ENCODE peak calls at places on chromosome 6, in six cellular contexts. J is H9, C is neuronal stem cell, F is IMR-90, X is mesendoderm, K is H1. B is an unnamed sample. For H3K4me1, the result is how much of the 10 kb centered on the place peaks cover.

GRCh38 chr6:3820563-3820962 is 28.6 kb upstream of the FAM50B start:
- DNase-seq in J (no peak), C (no peak), F (no peak), X (peak), K (no peak), B (no peak)

GRCh38 chr6:167496707-167497106 is 171.8 kb downstream of the TTLL2 start:
- DNase-seq in J (no peak), C (no peak), F (no peak), X (no peak), K (no peak), B (no peak)

GRCh38 chr6:106064766-106065165 is 21.4 kb upstream of the PRDM1 start:
- DNase-seq in J (no peak), C (no peak), F (peak), X (no peak), K (no peak), B (no peak)

GRCh38 chr6:43873806-43874714 is 104.0 kb downstream of the VEGFA start:
- DNase-seq in J (no peak), C (no peak), F (no peak), X (peak), K (no peak), B (no peak)

GRCh38 chr6:1770435-1770843 is 160.7 kb downstream of the FOXC1 start:
- DNase-seq in J (no peak), C (no peak), F (peak), X (no peak), K (no peak), B (no peak)

GRCh38 chr6:112279044-112279916 is 24.9 kb upstream of the LAMA4 start:
- DNase-seq in J (no peak), C (no peak), F (peak), X (no peak), K (no peak), B (no peak)

GRCh38 chr6:146543211-146543939 is at the start of gene RAB32:
- DNase-seq in J (peak), C (peak), F (peak), X (peak), K (peak), B (peak)

GRCh38 chr6:39861663-39862062 is 69.5 kb downstream of the DAAM2 start:
- DNase-seq in J (peak), C (no peak), F (no peak), X (no peak), K (no peak), B (no peak)

GRCh38 chr6:49666930-49667369 is 30.3 kb upstream of the RHAG start:
- DNase-seq in J (no peak), C (no peak), F (no peak), X (peak), K (no peak), B (no peak)

GRCh38 chr6:157763129-157763893 is 59.7 kb upstream of the SNX9 start:
- DNase-seq in J (peak), C (no peak), F (peak), X (peak), K (peak), B (peak)

GRCh38 chr6:169070506-169071176 is 183.0 kb downstream of the THBS2 start:
- DNase-seq in J (no peak), C (no peak), F (peak), X (peak), K (no peak), B (peak)

GRCh38 chr6:53723331-53723730 is 57.8 kb upstream of the KLHL31 start:
- DNase-seq in J (no peak), C (no peak), F (no peak), X (no peak), K (no peak), B (no peak)

DNA sequence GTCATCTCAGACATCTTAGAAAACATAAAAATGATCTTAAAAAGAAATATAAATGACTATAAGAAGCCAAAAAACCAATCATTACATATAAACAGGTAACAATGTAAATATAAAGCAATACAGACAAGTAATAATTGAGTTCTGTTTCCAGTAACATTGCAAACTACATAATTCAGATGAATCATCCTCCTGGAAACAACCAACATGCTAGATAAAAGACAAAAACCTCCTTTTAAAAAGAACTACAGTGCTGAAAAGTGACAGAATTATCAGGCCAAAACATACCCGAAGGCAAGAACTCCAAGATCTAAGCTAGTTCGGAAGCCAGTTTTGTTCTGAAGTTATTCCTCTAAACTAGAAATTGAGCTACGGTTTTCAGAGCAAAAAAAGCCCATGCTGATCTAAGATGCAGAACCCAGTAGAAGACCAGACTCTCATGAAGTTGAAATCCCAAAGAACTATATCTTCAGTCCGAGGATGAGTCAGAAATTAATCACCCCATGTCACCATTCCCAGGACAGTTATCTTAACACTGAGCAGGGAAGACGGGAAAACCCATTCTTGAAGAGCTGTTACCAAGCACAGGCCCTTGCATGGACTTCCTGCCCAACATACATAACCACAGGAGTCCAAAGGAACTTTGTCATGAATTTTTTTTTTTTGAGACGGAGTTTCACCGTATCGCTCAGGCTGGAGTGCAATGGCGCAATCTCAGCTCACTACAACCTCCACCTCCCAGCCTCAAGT is 9.8 kb downstream of the PGM3 start:
- DNase-seq in J (no peak), C (no peak), F (peak), X (no peak), K (no peak), B (peak)
- H3K4ac ChIP-seq in J (no peak), C (no peak), F (no peak), X (no peak), K (no peak), B (no peak)

GRCh38 chr6:148463671-148464070 is 121.0 kb downstream of the SASH1 start:
- DNase-seq in J (peak), C (no peak), F (peak), X (no peak), K (no peak), B (peak)

GRCh38 chr6:148462203-148462602 is 119.6 kb downstream of the SASH1 start:
- DNase-seq in J (no peak), C (no peak), F (peak), X (no peak), K (no peak), B (peak)

GRCh38 chr6:148459228-148459627 is 116.6 kb downstream of the SASH1 start:
- DNase-seq in J (no peak), C (no peak), F (no peak), X (no peak), K (no peak), B (no peak)

GRCh38 chr6:148464319-148465010 is 121.8 kb downstream of the SASH1 start:
- DNase-seq in J (peak), C (peak), F (peak), X (peak), K (peak), B (peak)

DNA sequence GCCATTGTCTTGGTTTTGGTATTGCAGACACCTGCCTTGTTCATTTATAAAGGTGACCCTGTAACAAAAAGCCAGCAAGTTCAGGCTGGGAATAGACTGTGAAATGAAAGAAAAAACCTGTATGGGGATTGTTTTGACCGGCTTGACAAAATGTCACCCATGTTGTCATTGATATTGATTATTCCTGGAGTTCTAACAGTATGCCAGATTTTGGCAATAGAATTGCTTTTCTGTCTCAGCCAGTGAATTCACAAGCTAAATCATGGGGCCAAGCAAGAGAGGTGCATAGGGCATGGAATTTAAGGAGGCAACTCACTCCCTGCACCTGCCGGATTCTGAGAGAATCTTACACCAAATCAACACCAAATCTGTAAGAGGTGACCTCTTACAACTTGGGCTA is 118.6 kb downstream of the SASH1 start:
- DNase-seq in J (no peak), C (no peak), F (no peak), X (no peak), K (no peak), B (no peak)
- H3K4me1 ChIP-seq in J (under half), C (under half), F (under half), X (under half), K (under half), B (under half)

DNA sequence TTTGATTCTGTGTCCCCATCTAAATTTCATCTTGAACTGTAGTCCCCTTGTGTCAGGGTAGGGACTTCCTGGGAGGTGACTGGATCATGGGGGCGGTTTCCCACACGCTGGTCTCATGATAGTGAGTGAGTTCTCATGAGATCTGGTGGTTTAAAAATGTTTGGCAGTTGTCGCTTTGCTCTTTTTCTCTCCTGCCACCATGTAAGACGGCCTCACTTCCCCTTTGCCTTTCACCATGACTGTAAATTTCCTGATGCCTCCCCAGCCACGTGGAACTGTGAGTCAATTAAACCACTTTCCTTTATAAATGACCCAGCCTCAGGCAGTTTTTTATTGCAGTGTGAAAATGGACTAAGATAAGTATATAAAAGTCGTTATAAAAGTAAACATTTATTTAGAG is 80.5 kb upstream of the SGK1 start:
- DNase-seq in J (no peak), C (no peak), F (no peak), X (no peak), K (no peak), B (no peak)
- H2BK15ac ChIP-seq in J (no peak), C (no peak), F (peak), X (no peak), K (no peak), B (no peak)

DNA sequence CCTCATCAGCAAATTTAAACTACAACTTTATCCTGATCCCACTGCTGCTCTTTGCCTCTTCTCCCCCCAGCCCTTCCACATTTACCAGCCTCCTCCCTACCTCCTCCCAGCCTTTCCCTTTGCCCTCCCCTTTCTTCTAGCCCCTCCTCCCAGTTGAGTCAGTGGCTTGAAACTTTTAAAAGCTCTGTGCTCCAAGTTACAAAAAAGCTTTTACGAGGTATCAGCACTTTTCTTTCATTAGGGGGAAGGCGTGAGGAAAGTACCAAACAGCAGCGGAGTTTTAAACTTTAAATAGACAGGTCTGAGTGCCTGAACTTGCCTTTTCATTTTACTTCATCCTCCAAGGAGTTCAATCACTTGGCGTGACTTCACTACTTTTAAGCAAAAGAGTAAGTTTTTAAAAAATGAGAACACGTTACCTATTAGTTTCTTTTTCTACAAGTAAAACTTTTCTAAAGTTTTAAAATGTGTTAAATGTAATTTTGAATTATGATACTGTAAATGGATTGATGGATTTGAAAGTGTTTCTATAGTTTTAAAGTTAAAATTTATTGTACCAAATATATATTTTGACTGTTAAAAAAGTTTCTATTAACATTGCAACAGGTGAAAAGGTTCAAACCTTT is at the start of gene GJA1:
- DNase-seq in J (peak), C (peak), F (peak), X (peak), K (peak), B (peak)
- H3K4ac ChIP-seq in J (no peak), C (no peak), F (peak), X (peak), K (peak), B (peak)

DNA sequence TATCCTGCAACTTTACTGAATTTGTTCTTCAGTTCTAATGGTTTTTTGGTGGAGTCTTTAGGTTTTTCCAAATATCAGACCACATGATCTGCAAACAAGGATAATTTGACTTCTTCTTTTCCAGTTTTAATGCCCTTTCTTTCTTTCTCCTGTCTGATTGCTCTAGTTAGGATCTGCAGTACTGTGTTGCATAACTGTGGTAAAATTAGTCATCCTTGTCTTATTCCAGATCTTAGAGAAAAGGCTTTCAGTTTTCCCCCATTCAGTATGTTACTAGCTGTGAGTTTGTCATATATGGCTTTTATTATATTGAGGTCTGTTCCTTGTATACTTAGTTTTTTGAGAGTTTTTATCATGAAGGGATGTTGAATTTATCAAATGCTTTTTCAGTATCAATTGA is 4.3 kb downstream of the MICA start:
- DNase-seq in J (no peak), C (no peak), F (peak), X (no peak), K (no peak), B (peak)
- H3K4me1 ChIP-seq in J (under half), C (under half), F (under half), X (under half), K (under half), B (under half)

DNA sequence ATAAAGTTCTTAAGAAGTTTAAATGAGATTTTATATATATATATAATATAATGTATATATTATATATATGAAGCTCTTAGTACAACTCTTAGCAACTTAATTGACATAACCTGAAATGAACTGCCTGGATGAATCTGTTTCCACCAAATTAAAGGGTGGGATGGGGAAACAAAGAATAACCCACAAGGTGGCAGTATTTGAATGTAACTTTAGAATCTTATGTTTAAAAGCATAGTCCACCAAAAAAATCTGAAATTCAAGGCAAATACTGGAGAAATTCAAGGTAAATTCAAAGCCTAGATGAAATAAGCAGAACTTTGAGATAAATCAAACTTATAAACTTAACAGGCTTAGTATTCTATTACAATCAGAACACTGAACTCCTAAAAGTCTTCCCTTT is 4.4 kb upstream of the IBTK start:
- DNase-seq in J (no peak), C (no peak), F (peak), X (peak), K (no peak), B (peak)
- H2BK15ac ChIP-seq in J (no peak), C (no peak), F (no peak), X (no peak), K (no peak), B (no peak)

DNA sequence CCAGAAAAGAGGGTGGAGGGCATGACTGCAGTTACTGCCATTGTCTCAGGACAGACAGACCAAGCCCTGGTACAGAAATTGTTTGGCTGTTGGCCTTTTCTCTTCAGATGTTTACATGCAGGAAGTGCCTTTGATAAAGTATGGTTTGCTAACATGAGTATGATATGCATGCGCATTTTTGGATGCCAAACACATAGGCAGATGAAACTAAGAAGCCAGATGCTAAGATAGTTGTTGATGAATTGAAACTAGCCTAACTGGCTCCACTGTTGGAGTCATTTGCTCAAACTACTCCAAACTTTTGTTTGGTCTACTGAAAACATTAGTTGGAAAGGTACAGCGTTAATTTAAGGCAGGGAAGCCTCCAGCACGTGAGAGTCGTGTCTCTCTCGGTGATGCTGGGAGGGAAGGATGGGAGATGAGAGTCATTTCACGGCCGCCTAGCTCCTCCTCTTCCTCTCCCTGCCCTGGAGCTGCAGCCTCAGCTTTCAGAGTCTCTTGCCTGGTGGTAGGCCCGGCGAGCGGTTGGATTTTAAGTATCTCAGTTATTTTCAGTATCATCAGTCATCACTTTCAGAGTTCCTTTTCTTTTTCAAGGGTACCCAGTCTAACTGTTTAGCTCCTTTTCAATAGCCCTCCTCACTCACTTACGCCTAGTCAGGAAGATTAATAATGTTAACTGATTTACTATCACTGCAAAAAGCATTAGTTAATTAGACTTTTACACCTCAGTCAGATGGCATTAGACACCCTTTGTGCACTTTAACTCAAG is 29.8 kb downstream of the RREB1 start:
- DNase-seq in J (peak), C (no peak), F (peak), X (peak), K (no peak), B (peak)
- H3K4ac ChIP-seq in J (peak), C (no peak), F (peak), X (no peak), K (peak), B (no peak)

GRCh38 chr6:163501440-163501839 is 86.9 kb downstream of the QKI start:
- DNase-seq in J (no peak), C (no peak), F (no peak), X (no peak), K (no peak), B (no peak)

GRCh38 chr6:163504984-163505640 is 90.6 kb downstream of the QKI start:
- DNase-seq in J (no peak), C (no peak), F (no peak), X (no peak), K (no peak), B (no peak)

GRCh38 chr6:163496205-163496604 is 81.7 kb downstream of the QKI start:
- DNase-seq in J (no peak), C (no peak), F (no peak), X (no peak), K (no peak), B (no peak)

GRCh38 chr6:163500105-163500504 is 85.6 kb downstream of the QKI start:
- DNase-seq in J (no peak), C (no peak), F (no peak), X (no peak), K (no peak), B (no peak)

DNA sequence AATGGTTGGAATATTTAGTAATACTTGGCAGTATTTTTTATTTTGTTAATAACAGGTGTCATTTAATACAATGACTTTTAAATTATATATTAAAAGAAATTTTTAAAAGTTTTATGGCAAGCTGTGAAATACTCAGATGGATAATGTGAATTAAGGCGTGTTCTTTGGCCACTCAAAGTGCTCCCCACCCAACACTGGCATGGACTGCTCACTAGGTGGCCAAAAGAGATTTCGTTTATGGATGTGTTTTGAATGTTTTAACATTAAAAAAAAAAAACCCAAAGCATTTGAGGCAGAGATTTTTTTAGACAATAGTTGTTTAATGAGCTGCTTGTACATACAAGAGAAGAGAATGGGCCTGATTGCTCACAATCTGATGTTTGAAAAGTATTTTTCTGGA is 86.5 kb downstream of the QKI start:
- DNase-seq in J (no peak), C (no peak), F (no peak), X (no peak), K (no peak), B (no peak)
- H3K4me1 ChIP-seq in J (under half), C (under half), F (under half), X (under half), K (under half), B (under half)

GRCh38 chr6:117776441-117776840 is 101.2 kb downstream of the NUS1 start:
- DNase-seq in J (no peak), C (no peak), F (peak), X (peak), K (no peak), B (peak)

GRCh38 chr6:117783280-117783679 is 108.0 kb downstream of the NUS1 start:
- DNase-seq in J (no peak), C (peak), F (no peak), X (peak), K (no peak), B (no peak)

GRCh38 chr6:117781550-117781949 is 106.3 kb downstream of the NUS1 start:
- DNase-seq in J (no peak), C (no peak), F (no peak), X (no peak), K (no peak), B (no peak)
- H2BK15ac ChIP-seq in J (no peak), C (no peak), F (no peak), X (no peak), K (no peak), B (no peak)

B was measured in mesenchymal stem cell.